ENCODE peak calls at places on chromosomes 1 and 21, in seven cellular contexts. T, Q, N, J, P, K and R are unnamed samples.

GRCh38 chr1:46159516-46159915 is 15.4 kb upstream of the TSPAN1 start:
- DNase-seq in T (no peak), Q (no peak), N (no peak), J (no peak), P (no peak), K (no peak), R (no peak)

GRCh38 chr1:17423781-17424245 is 15.7 kb downstream of the RCC2 start:
- DNase-seq in T (no peak), Q (peak; percentile 71), N (no peak), J (no peak), P (peak; percentile 75), K (no peak), R (no peak)

GRCh38 chr1:234943801-234944402 is 184.7 kb downstream of the TOMM20 start:
- DNase-seq in T (peak; percentile 5), Q (no peak), N (no peak), J (no peak), P (no peak), K (no peak), R (peak; percentile 24)

GRCh38 chr1:9128161-9128519 is 762 bp downstream of the GPR157 start:
- DNase-seq in T (no peak), Q (peak; percentile 35), N (no peak), J (no peak), P (no peak), K (peak; percentile 33), R (no peak)

GRCh38 chr1:45205000-45205909 is 1.1 kb downstream of the ZSWIM5 start:
- DNase-seq in T (peak; percentile 29), Q (peak; percentile 42), N (no peak), J (no peak), P (peak; percentile 9), K (peak; percentile 44), R (peak; percentile 68)

GRCh38 chr1:164771568-164772350 is 212.8 kb downstream of the PBX1 start:
- DNase-seq in T (no peak), Q (peak; percentile 84), N (no peak), J (peak; percentile 51), P (peak; percentile 72), K (no peak), R (no peak)

GRCh38 chr1:206963740-206964139 is 6.5 kb downstream of the FCAMR start:
- DNase-seq in T (no peak), Q (no peak), N (no peak), J (no peak), P (no peak), K (no peak), R (no peak)

GRCh38 chr1:206596319-206596666 is 16.0 kb downstream of the EIF2D start:
- DNase-seq in T (no peak), Q (no peak), N (no peak), J (no peak), P (no peak), K (no peak), R (no peak)

GRCh38 chr1:93816970-93817738 is 61.9 kb downstream of the DNTTIP2 start:
- DNase-seq in T (no peak), Q (peak; percentile 85), N (no peak), J (peak; percentile 10), P (peak; percentile 73), K (no peak), R (no peak)

GRCh38 chr1:240426056-240426455 is 185.9 kb downstream of the GREM2 start:
- DNase-seq in T (no peak), Q (peak; percentile 24), N (no peak), J (no peak), P (peak; percentile 47), K (no peak), R (no peak)

GRCh38 chr1:165828581-165829329 is 1.3 kb downstream of the UCK2 start:
- DNase-seq in T (peak; percentile 75), Q (peak; percentile 87), N (peak; percentile 24), J (peak; percentile 50), P (peak; percentile 88), K (peak; percentile 76), R (no peak)

GRCh38 chr21:39674794-39675193 is 62.1 kb downstream of the B3GALT5 start:
- DNase-seq in T (no peak), Q (no peak), N (no peak), J (no peak), P (no peak), K (no peak), R (no peak)

GRCh38 chr21:32812035-32812434 is 40.5 kb upstream of the PAXBP1 start:
- DNase-seq in T (no peak), Q (peak; percentile 17), N (no peak), J (no peak), P (peak; percentile 65), K (no peak), R (no peak)

GRCh38 chr21:41767606-41768370 is 936 bp upstream of the RIPK4 start:
- DNase-seq in T (no peak), Q (peak; percentile 68), N (peak; percentile 33), J (no peak), P (no peak), K (no peak), R (peak; percentile 62)

GRCh38 chr1:116921937-116922336 is 12.2 kb downstream of the PTGFRN start:
- DNase-seq in T (no peak), Q (no peak), N (no peak), J (no peak), P (no peak), K (no peak), R (no peak)

GRCh38 chr1:52364235-52364839 is 1.7 kb downstream of the CC2D1B start:
- DNase-seq in T (no peak), Q (no peak), N (peak; percentile 34), J (no peak), P (no peak), K (no peak), R (peak; percentile 28)

GRCh38 chr1:230550428-230550827 is 91.9 kb upstream of the COG2 start:
- DNase-seq in T (no peak), Q (no peak), N (no peak), J (no peak), P (no peak), K (no peak), R (no peak)

GRCh38 chr1:238681021-238681420 is 705.3 kb upstream of the CHRM3 start:
- DNase-seq in T (no peak), Q (peak; percentile 56), N (no peak), J (no peak), P (peak; percentile 6), K (no peak), R (no peak)

GRCh38 chr1:71081697-71082080 is 854 bp upstream of the ZRANB2 start:
- DNase-seq in T (no peak), Q (no peak), N (no peak), J (no peak), P (no peak), K (no peak), R (peak; percentile 61)

GRCh38 chr1:74689800-74690696 is 16.5 kb upstream of the ERICH3 start:
- DNase-seq in T (peak; percentile 57), Q (peak; percentile 63), N (peak; percentile 60), J (peak; percentile 14), P (peak; percentile 63), K (no peak), R (no peak)

GRCh38 chr1:25247024-25247828 is at the start of gene RSRP1:
- DNase-seq in T (peak; percentile 99), Q (peak; percentile 99), N (peak; percentile 100), J (peak; percentile 93), P (peak; percentile 98), K (peak; percentile 92), R (peak; percentile 100)

GRCh38 chr1:211813590-211813989 is 17.0 kb downstream of the LPGAT1 start:
- DNase-seq in T (no peak), Q (peak; percentile 5), N (no peak), J (no peak), P (peak; percentile 57), K (no peak), R (no peak)

GRCh38 chr1:40014253-40014706 is 26.2 kb upstream of the CAP1 start:
- DNase-seq in T (no peak), Q (peak; percentile 62), N (no peak), J (no peak), P (no peak), K (no peak), R (peak; percentile 65)

GRCh38 chr1:20380616-20381035 is 90.0 kb downstream of the VWA5B1 start:
- DNase-seq in T (no peak), Q (peak; percentile 83), N (no peak), J (peak; percentile 89), P (peak; percentile 94), K (no peak), R (no peak)

GRCh38 chr1:78210167-78210566 is 164.4 kb downstream of the GIPC2 start:
- DNase-seq in T (no peak), Q (peak; percentile 35), N (no peak), J (no peak), P (peak; percentile 3), K (no peak), R (no peak)

GRCh38 chr1:203557958-203558760 is 64.2 kb downstream of the OPTC start:
- DNase-seq in T (peak; percentile 1), Q (peak; percentile 100), N (no peak), J (peak; percentile 100), P (peak; percentile 99), K (no peak), R (no peak)

GRCh38 chr1:67732750-67733151 is 47.8 kb downstream of the GADD45A start:
- DNase-seq in T (no peak), Q (peak; percentile 85), N (no peak), J (no peak), P (peak; percentile 39), K (no peak), R (no peak)

GRCh38 chr1:98991127-98992003 is 13.3 kb downstream of the PLPPR5 start:
- DNase-seq in T (no peak), Q (peak; percentile 72), N (no peak), J (peak; percentile 39), P (peak; percentile 63), K (no peak), R (no peak)

GRCh38 chr1:236853916-236854601 is 59.0 kb downstream of the MTR start:
- DNase-seq in T (no peak), Q (peak; percentile 86), N (no peak), J (peak; percentile 73), P (peak; percentile 84), K (no peak), R (no peak)

GRCh38 chr1:204495078-204495753 is 611 bp upstream of the PIK3C2B start:
- DNase-seq in T (no peak), Q (no peak), N (no peak), J (no peak), P (no peak), K (no peak), R (no peak)

GRCh38 chr1:82225407-82226197 is 424.9 kb downstream of the ADGRL2 start:
- DNase-seq in T (peak; percentile 95), Q (peak; percentile 0), N (no peak), J (no peak), P (peak; percentile 5), K (no peak), R (no peak)

GRCh38 chr1:153548722-153549695 is at the start of gene S100A3:
- DNase-seq in T (no peak), Q (peak; percentile 97), N (no peak), J (peak; percentile 87), P (peak; percentile 92), K (no peak), R (no peak)

GRCh38 chr1:938088-938683 is 14.5 kb downstream of the SAMD11 start:
- DNase-seq in T (no peak), Q (peak; percentile 65), N (no peak), J (no peak), P (no peak), K (peak; percentile 59), R (no peak)

GRCh38 chr1:161019767-161020572 is 982 bp downstream of the F11R start:
- DNase-seq in T (peak; percentile 61), Q (no peak), N (no peak), J (no peak), P (no peak), K (no peak), R (peak; percentile 61)